ENCODE peak calls at places on chromosomes 3 and 15, in seven cellular contexts. K is activated naive CD8-positive, alpha-beta T cell treated with anti-CD3 and anti-CD28 coated beads for 36 hours; Q is mammary epithelial cell; B is AG04450; V is fibroblast of pulmonary artery; F is fibroblast of the conjunctiva; Z is A172. U is an unnamed sample.

GRCh38 chr3:63364495-63364894 is 86.4 kb downstream of the SYNPR start:
- DNase-seq in K (no peak), Q (peak; percentile 27), B (no peak), V (peak; percentile 67), F (peak; percentile 5), Z (peak; percentile 49), U (peak; percentile 36)

GRCh38 chr3:194140520-194141414 is 4.8 kb downstream of the HES1 start:
- DNase-seq in K (peak; percentile 30), Q (peak; percentile 65), B (no peak), V (peak; percentile 73), F (no peak), Z (peak; percentile 66), U (no peak)

GRCh38 chr3:139534992-139535879 is 4.3 kb downstream of the RBP1 start:
- DNase-seq in K (no peak), Q (peak; percentile 50), B (peak; percentile 48), V (peak; percentile 84), F (peak; percentile 88), Z (peak; percentile 73), U (no peak)

GRCh38 chr15:89139613-89140499 is 51.6 kb downstream of the ABHD2 start:
- DNase-seq in K (no peak), Q (no peak), B (no peak), V (peak; percentile 35), F (no peak), Z (no peak), U (no peak)

GRCh38 chr15:96042734-96043224 is 287.7 kb upstream of the NR2F2 start:
- DNase-seq in K (no peak), Q (no peak), B (no peak), V (no peak), F (no peak), Z (no peak), U (no peak)

GRCh38 chr3:30743086-30743619 is 136.8 kb downstream of the TGFBR2 start:
- DNase-seq in K (no peak), Q (no peak), B (no peak), V (no peak), F (no peak), Z (no peak), U (no peak)

GRCh38 chr15:48759921-48760320 is 50.9 kb downstream of the CEP152 start:
- DNase-seq in K (no peak), Q (peak; percentile 63), B (no peak), V (no peak), F (no peak), Z (no peak), U (no peak)

GRCh38 chr3:12990781-12991480 is 82.3 kb downstream of the IQSEC1 start:
- DNase-seq in K (no peak), Q (peak; percentile 28), B (peak; percentile 56), V (peak; percentile 28), F (no peak), Z (peak; percentile 82), U (peak; percentile 49)

U was measured in LHCN-M2.